ENCODE peak calls at places on chromosome 11, in six cellular contexts. One of them, this sample, is unnamed.
A peak's percentile ranks its signal among the peaks of the same experiment; 100 is the strongest.

GRCh38 chr11:31412946-31413345 is 43.3 kb downstream of the DNAJC24 start:
- DNase-seq in WTC11: no peak
- DNase-seq in H1: no peak
- DNase-seq in endothelial cell of umbilical vein: no peak
- DNase-seq in K562: no peak
- DNase-seq in A549: no peak
- DNase-seq in this sample: no peak

GRCh38 chr11:27124514-27125264 is 84.1 kb downstream of the BBOX1 start:
- DNase-seq in WTC11: no peak
- DNase-seq in H1: no peak
- DNase-seq in endothelial cell of umbilical vein: no peak
- DNase-seq in K562: no peak
- DNase-seq in A549: no peak
- DNase-seq in this sample: peak; percentile 3

GRCh38 chr11:2302280-2302843 is 549 bp downstream of the TSPAN32 start:
- DNase-seq in WTC11: no peak
- DNase-seq in H1: no peak
- DNase-seq in endothelial cell of umbilical vein: no peak
- DNase-seq in K562: peak; percentile 51
- DNase-seq in A549: no peak
- DNase-seq in this sample: peak; percentile 79

GRCh38 chr11:74147199-74147929 is 23.4 kb downstream of the C2CD3 start:
- DNase-seq in WTC11: no peak
- DNase-seq in H1: no peak
- DNase-seq in endothelial cell of umbilical vein: no peak
- DNase-seq in K562: no peak
- DNase-seq in A549: no peak
- DNase-seq in this sample: no peak

GRCh38 chr11:93517041-93517440 is 26.1 kb downstream of the SMCO4 start:
- DNase-seq in WTC11: no peak
- DNase-seq in H1: no peak
- DNase-seq in endothelial cell of umbilical vein: no peak
- DNase-seq in K562: no peak
- DNase-seq in A549: no peak
- DNase-seq in this sample: no peak

GRCh38 chr11:125064070-125064469 is 965 bp downstream of the SLC37A2 start:
- DNase-seq in WTC11: no peak
- DNase-seq in H1: no peak
- DNase-seq in endothelial cell of umbilical vein: no peak
- DNase-seq in K562: no peak
- DNase-seq in A549: no peak
- DNase-seq in this sample: no peak

GRCh38 chr11:37264783-37265182 is 666.7 kb upstream of the RAG2 start:
- DNase-seq in WTC11: no peak
- DNase-seq in H1: no peak
- DNase-seq in endothelial cell of umbilical vein: no peak
- DNase-seq in K562: no peak
- DNase-seq in A549: no peak
- DNase-seq in this sample: peak; percentile 13

GRCh38 chr11:70608568-70609314 is 210.4 kb downstream of the CTTN start:
- DNase-seq in WTC11: no peak
- DNase-seq in H1: no peak
- DNase-seq in endothelial cell of umbilical vein: no peak
- DNase-seq in K562: no peak
- DNase-seq in A549: no peak
- DNase-seq in this sample: peak; percentile 63

GRCh38 chr11:102457865-102458264 is 5.3 kb upstream of the TMEM123 start:
- DNase-seq in WTC11: no peak
- DNase-seq in H1: no peak
- DNase-seq in endothelial cell of umbilical vein: peak; percentile 85
- DNase-seq in K562: no peak
- DNase-seq in A549: no peak
- DNase-seq in this sample: no peak

GRCh38 chr11:69207165-69207889 is 51.6 kb downstream of the SMIM38 start:
- DNase-seq in WTC11: peak; percentile 4
- DNase-seq in H1: no peak
- DNase-seq in endothelial cell of umbilical vein: no peak
- DNase-seq in K562: no peak
- DNase-seq in A549: no peak
- DNase-seq in this sample: no peak

GRCh38 chr11:59417023-59417422 is 9.2 kb downstream of the OR5A2 start:
- DNase-seq in WTC11: no peak
- DNase-seq in H1: no peak
- DNase-seq in endothelial cell of umbilical vein: no peak
- DNase-seq in K562: no peak
- DNase-seq in A549: no peak
- DNase-seq in this sample: no peak

GRCh38 chr11:33410086-33410765 is 153.0 kb downstream of the HIPK3 start:
- DNase-seq in WTC11: no peak
- DNase-seq in H1: no peak
- DNase-seq in endothelial cell of umbilical vein: no peak
- DNase-seq in K562: no peak
- DNase-seq in A549: no peak
- DNase-seq in this sample: no peak

GRCh38 chr11:64123102-64123434 is 42.8 kb downstream of the MACROD1 start:
- DNase-seq in WTC11: no peak
- DNase-seq in H1: no peak
- DNase-seq in endothelial cell of umbilical vein: no peak
- DNase-seq in K562: no peak
- DNase-seq in A549: no peak
- DNase-seq in this sample: no peak

GRCh38 chr11:794013-794765 is 3.9 kb downstream of the SLC25A22 start:
- DNase-seq in WTC11: no peak
- DNase-seq in H1: no peak
- DNase-seq in endothelial cell of umbilical vein: no peak
- DNase-seq in K562: no peak
- DNase-seq in A549: no peak
- DNase-seq in this sample: no peak

GRCh38 chr11:86443415-86443814 is 68.7 kb downstream of the CCDC81 start:
- DNase-seq in WTC11: no peak
- DNase-seq in H1: no peak
- DNase-seq in endothelial cell of umbilical vein: no peak
- DNase-seq in K562: no peak
- DNase-seq in A549: no peak
- DNase-seq in this sample: no peak

GRCh38 chr11:86440305-86440716 is 65.6 kb downstream of the CCDC81 start:
- DNase-seq in WTC11: no peak
- DNase-seq in H1: no peak
- DNase-seq in endothelial cell of umbilical vein: no peak
- DNase-seq in K562: no peak
- DNase-seq in A549: no peak
- DNase-seq in this sample: no peak

GRCh38 chr11:86440843-86441242 is 66.2 kb downstream of the CCDC81 start:
- DNase-seq in WTC11: no peak
- DNase-seq in H1: no peak
- DNase-seq in endothelial cell of umbilical vein: no peak
- DNase-seq in K562: no peak
- DNase-seq in A549: no peak
- DNase-seq in this sample: no peak

GRCh38 chr11:86442827-86443226 is 68.1 kb downstream of the CCDC81 start:
- DNase-seq in WTC11: no peak
- DNase-seq in H1: no peak
- DNase-seq in endothelial cell of umbilical vein: no peak
- DNase-seq in K562: no peak
- DNase-seq in A549: no peak
- DNase-seq in this sample: no peak

GRCh38 chr11:86442420-86442819 is 67.7 kb downstream of the CCDC81 start:
- DNase-seq in WTC11: no peak
- DNase-seq in H1: no peak
- DNase-seq in endothelial cell of umbilical vein: no peak
- DNase-seq in K562: no peak
- DNase-seq in A549: no peak
- DNase-seq in this sample: no peak
- TF ChIP-seq MAX in WTC11: no peak
- TF ChIP-seq MAX in H1: no peak
- TF ChIP-seq MAX in endothelial cell of umbilical vein: no peak
- TF ChIP-seq MAX in K562: no peak
- TF ChIP-seq MAX in A549: no peak
- TF ChIP-seq MAX in this sample: no peak

GRCh38 chr11:81165164-81165563 is 1568.5 kb downstream of the FAM181B start:
- DNase-seq in WTC11: no peak
- DNase-seq in H1: no peak
- DNase-seq in endothelial cell of umbilical vein: no peak
- DNase-seq in K562: no peak
- DNase-seq in A549: no peak
- DNase-seq in this sample: peak; percentile 8
- TF ChIP-seq MAX in WTC11: no peak
- TF ChIP-seq MAX in H1: no peak
- TF ChIP-seq MAX in endothelial cell of umbilical vein: no peak
- TF ChIP-seq MAX in K562: no peak
- TF ChIP-seq MAX in A549: no peak
- TF ChIP-seq MAX in this sample: no peak

GRCh38 chr11:66139817-66140216 is 69.7 kb downstream of the PACS1 start:
- DNase-seq in WTC11: no peak
- DNase-seq in H1: no peak
- DNase-seq in endothelial cell of umbilical vein: no peak
- DNase-seq in K562: no peak
- DNase-seq in A549: no peak
- DNase-seq in this sample: no peak

GRCh38 chr11:66144000-66144678 is 74.1 kb downstream of the PACS1 start:
- DNase-seq in WTC11: no peak
- DNase-seq in H1: no peak
- DNase-seq in endothelial cell of umbilical vein: no peak
- DNase-seq in K562: no peak
- DNase-seq in A549: no peak
- DNase-seq in this sample: no peak

GRCh38 chr11:66143264-66143566 is 73.1 kb downstream of the PACS1 start:
- DNase-seq in WTC11: no peak
- DNase-seq in H1: no peak
- DNase-seq in endothelial cell of umbilical vein: no peak
- DNase-seq in K562: no peak
- DNase-seq in A549: no peak
- DNase-seq in this sample: no peak

GRCh38 chr11:66146940-66147339 is 76.9 kb downstream of the PACS1 start:
- DNase-seq in WTC11: no peak
- DNase-seq in H1: no peak
- DNase-seq in endothelial cell of umbilical vein: no peak
- DNase-seq in K562: no peak
- DNase-seq in A549: no peak
- DNase-seq in this sample: no peak

GRCh38 chr11:66142370-66143263 is 72.5 kb downstream of the PACS1 start:
- DNase-seq in WTC11: no peak
- DNase-seq in H1: no peak
- DNase-seq in endothelial cell of umbilical vein: no peak
- DNase-seq in K562: no peak
- DNase-seq in A549: peak; percentile 70
- DNase-seq in this sample: peak; percentile 19
- TF ChIP-seq MAX in WTC11: no peak
- TF ChIP-seq MAX in H1: no peak
- TF ChIP-seq MAX in endothelial cell of umbilical vein: no peak
- TF ChIP-seq MAX in K562: no peak
- TF ChIP-seq MAX in A549: no peak
- TF ChIP-seq MAX in this sample: no peak

GRCh38 chr11:28146123-28146751 is 38.0 kb downstream of the METTL15 start:
- DNase-seq in WTC11: no peak
- DNase-seq in H1: no peak
- DNase-seq in endothelial cell of umbilical vein: peak; percentile 87
- DNase-seq in K562: peak; percentile 9
- DNase-seq in A549: peak; percentile 60
- DNase-seq in this sample: peak; percentile 49
- TF ChIP-seq MAX in WTC11: no peak
- TF ChIP-seq MAX in H1: no peak
- TF ChIP-seq MAX in endothelial cell of umbilical vein: no peak
- TF ChIP-seq MAX in K562: no peak
- TF ChIP-seq MAX in A549: peak; percentile 37
- TF ChIP-seq MAX in this sample: no peak